ENCODE peak calls at places on chromosomes 2 and 18, in five cellular contexts. E is MM.1S, H is ACHN, S is upper lobe of right lung, U is LHCN-M2. X is an unnamed sample.

GRCh38 chr2:64165696-64166095 is 21.5 kb upstream of the PELI1 start:
- DNase-seq in S (no peak), U (no peak), H (no peak), E (no peak), X (no peak)

GRCh38 chr2:148255929-148256328 is 235.0 kb downstream of the MBD5 start:
- DNase-seq in U (peak; percentile 71), S (peak; percentile 83), H (no peak), E (no peak), X (no peak)

GRCh38 chr2:145751155-145751554 is 1231.2 kb upstream of the ZEB2 start:
- DNase-seq in H (no peak), S (no peak), E (no peak), U (peak; percentile 48), X (no peak)

GRCh38 chr2:196399736-196400691 is 228.6 kb upstream of the STK17B start:
- DNase-seq in H (no peak), U (peak; percentile 76), E (no peak), S (no peak), X (no peak)

GRCh38 chr2:96105152-96105915 is 11.0 kb downstream of the ADRA2B start:
- DNase-seq in E (no peak), S (peak; percentile 44), U (no peak), H (no peak), X (no peak)

GRCh38 chr2:216590780-216591179 is 42.4 kb upstream of the IGFBP2 start:
- DNase-seq in E (no peak), H (no peak), U (peak; percentile 41), S (no peak), X (no peak)

GRCh38 chr2:186827426-186827825 is 21.5 kb downstream of the ZSWIM2 start:
- DNase-seq in E (no peak), H (no peak), S (no peak), U (peak; percentile 28), X (no peak)

GRCh38 chr2:131104487-131105155 is 515 bp upstream of the PLEKHB2 start:
- DNase-seq in H (peak; percentile 84), E (peak; percentile 84), S (peak; percentile 81), U (peak; percentile 85), X (peak; percentile 79)

GRCh38 chr2:50575232-50575631 is 456.7 kb downstream of the NRXN1 start:
- DNase-seq in S (no peak), E (no peak), U (no peak), H (no peak), X (no peak)

GRCh38 chr2:1731963-1732768 is 12.1 kb downstream of the PXDN start:
- DNase-seq in U (peak; percentile 87), S (no peak), H (peak; percentile 59), E (no peak), X (no peak)

GRCh38 chr2:7691961-7692656 is 774.9 kb downstream of the RNF144A start:
- DNase-seq in S (no peak), E (no peak), U (no peak), H (no peak), X (no peak)

GRCh38 chr18:3279201-3280185 is 17.6 kb downstream of the MYL12B start:
- DNase-seq in S (no peak), H (no peak), E (no peak), U (no peak), X (no peak)

GRCh38 chr2:33014268-33014667 is 67.5 kb downstream of the LTBP1 start:
- DNase-seq in U (peak; percentile 64), E (no peak), H (no peak), S (no peak), X (no peak)

GRCh38 chr2:54531558-54531957 is 75.4 kb downstream of the SPTBN1 start:
- DNase-seq in U (peak; percentile 79), S (no peak), E (no peak), H (peak; percentile 84), X (no peak)

GRCh38 chr2:1150724-1151511 is 200.3 kb downstream of the SNTG2 start:
- DNase-seq in S (no peak), U (no peak), E (no peak), H (no peak), X (no peak)

GRCh38 chr2:218434456-218434855 is 15.5 kb downstream of the VIL1 start:
- DNase-seq in U (no peak), E (no peak), H (no peak), S (peak; percentile 49), X (no peak)

GRCh38 chr18:304887-305529 is 37.2 kb upstream of the THOC1 start:
- DNase-seq in U (peak; percentile 18), S (no peak), H (no peak), E (no peak), X (no peak)

GRCh38 chr2:213086566-213086965 is 64.8 kb downstream of the IKZF2 start:
- DNase-seq in S (no peak), U (no peak), H (peak; percentile 63), E (no peak), X (no peak)

GRCh38 chr2:75627902-75628504 is 18.6 kb upstream of the MRPL19 start:
- DNase-seq in U (peak; percentile 64), E (peak; percentile 56), S (peak; percentile 84), H (peak; percentile 81), X (peak; percentile 69)

X was measured in NCI-H774.